ENCODE peak calls at places on chromosomes 1 and 21, in four cellular contexts. F is K562, E is IMR-90, W is HepG2. A is an unnamed sample.

GRCh38 chr1:237789619-237790018 is 101.1 kb downstream of the ZP4 start:
- DNase-seq in F (no peak), W (no peak), E (no peak), A (no peak)

GRCh38 chr1:89126602-89127001 is 688 bp upstream of the GBP2 start:
- DNase-seq in W (no peak), F (no peak), E (no peak), A (no peak)

GRCh38 chr1:248585266-248585665 is 10.7 kb upstream of the OR2T34 start:
- DNase-seq in E (no peak), W (no peak), F (no peak), A (no peak)

GRCh38 chr1:74858136-74858535 is 125.2 kb downstream of the TYW3 start:
- DNase-seq in F (no peak), E (no peak), W (no peak), A (no peak)

GRCh38 chr1:58722414-58722813 is 22.6 kb upstream of the MYSM1 start:
- DNase-seq in E (peak), W (no peak), F (no peak), A (no peak)

GRCh38 chr1:117673405-117673804 is 67.6 kb downstream of the TENT5C start:
- DNase-seq in E (peak), F (no peak), W (no peak), A (no peak)

GRCh38 chr1:46394108-46394871 is at the start of gene FAAH:
- DNase-seq in F (peak), E (no peak), W (peak), A (peak)

GRCh38 chr1:40740039-40740991 is 43.3 kb upstream of the KCNQ4 start:
- DNase-seq in E (no peak), W (peak), F (no peak), A (no peak)

GRCh38 chr1:35499652-35500176 is 57.5 kb downstream of the KIAA0319L start:
- DNase-seq in W (no peak), F (peak), E (no peak), A (peak)

GRCh38 chr1:211613108-211613947 is 34.4 kb upstream of the SLC30A1 start:
- DNase-seq in F (peak), E (peak), W (peak), A (no peak)

GRCh38 chr1:27588256-27589232 is 15.4 kb downstream of the AHDC1 start:
- DNase-seq in W (no peak), E (peak), F (no peak), A (peak)

GRCh38 chr1:203593723-203594122 is 32.9 kb upstream of the ATP2B4 start:
- DNase-seq in W (no peak), E (peak), F (peak), A (no peak)

GRCh38 chr1:110309139-110309538 is 30.0 kb upstream of the RBM15 start:
- DNase-seq in E (peak), W (no peak), F (no peak), A (no peak)

GRCh38 chr1:45493116-45493697 is 2.2 kb upstream of the TESK2 start:
- DNase-seq in W (peak), E (peak), F (peak), A (peak)

GRCh38 chr1:64229307-64229706 is 25.9 kb downstream of the UBE2U start:
- DNase-seq in F (no peak), E (no peak), W (no peak), A (no peak)

GRCh38 chr21:14699433-14700410 is 153.6 kb upstream of the SAMSN1 start:
- DNase-seq in W (peak), E (no peak), F (no peak), A (no peak)

GRCh38 chr1:156858555-156858956 is 361 bp downstream of the INSRR start:
- DNase-seq in F (peak), E (no peak), W (no peak), A (peak)

GRCh38 chr21:26280715-26281310 is 110.2 kb upstream of the APP start:
- DNase-seq in E (no peak), F (no peak), W (no peak), A (peak)

GRCh38 chr1:177163844-177164379 is 600 bp downstream of the ASTN1 start:
- DNase-seq in W (no peak), E (no peak), F (no peak), A (no peak)

GRCh38 chr1:41648230-41648629 is 163.7 kb upstream of the EDN2 start:
- DNase-seq in W (no peak), E (no peak), F (no peak), A (no peak)

GRCh38 chr1:43439781-43440180 is 13.9 kb downstream of the HYI start:
- DNase-seq in W (no peak), F (no peak), E (no peak), A (no peak)

GRCh38 chr1:46611691-46612221 is 4.9 kb downstream of the MOB3C start:
- DNase-seq in E (no peak), W (no peak), F (no peak), A (peak)

GRCh38 chr1:159090566-159091546 is 14.3 kb upstream of the AIM2 start:
- DNase-seq in F (no peak), W (no peak), E (peak), A (no peak)

GRCh38 chr1:61446531-61446991 is 278.4 kb downstream of the TM2D1 start:
- DNase-seq in E (no peak), W (no peak), F (peak), A (no peak)

GRCh38 chr1:38005195-38006007 is at the start of gene FHL3:
- DNase-seq in E (peak), W (peak), F (peak), A (peak)

GRCh38 chr1:83860506-83861221 is 138.3 kb downstream of the TTLL7 start:
- DNase-seq in F (peak), W (peak), E (no peak), A (no peak)

GRCh38 chr1:86906419-86906818 is 7.5 kb downstream of the SELENOF start:
- DNase-seq in F (no peak), E (no peak), W (no peak), A (no peak)

GRCh38 chr1:54792686-54793282 is 8.3 kb downstream of the TTC22 start:
- DNase-seq in E (no peak), W (no peak), F (no peak), A (peak)

GRCh38 chr1:117389284-117389683 is 22.0 kb downstream of the MAN1A2 start:
- DNase-seq in E (no peak), F (no peak), W (no peak), A (no peak)

GRCh38 chr1:64935551-64936158 is 30.7 kb downstream of the JAK1 start:
- DNase-seq in F (no peak), E (no peak), W (no peak), A (no peak)

GRCh38 chr1:202170726-202171125 is 10.3 kb upstream of the PTPN7 start:
- DNase-seq in W (no peak), F (no peak), E (no peak), A (no peak)

GRCh38 chr1:2152914-2153313 is 41.7 kb downstream of the FAAP20 start:
- DNase-seq in E (no peak), F (no peak), W (no peak), A (no peak)

GRCh38 chr1:44019398-44020044 is 11.7 kb downstream of the SLC6A9 start:
- DNase-seq in F (no peak), E (no peak), W (no peak), A (no peak)

GRCh38 chr1:15254521-15254920 is 7.5 kb downstream of the FHAD1 start:
- DNase-seq in W (no peak), F (no peak), E (no peak), A (no peak)

GRCh38 chr1:15255582-15256149 is 8.6 kb downstream of the FHAD1 start:
- DNase-seq in W (no peak), E (no peak), F (no peak), A (no peak)

GRCh38 chr1:15249032-15249601 is 2.1 kb downstream of the FHAD1 start:
- DNase-seq in F (no peak), W (no peak), E (peak), A (no peak)

GRCh38 chr1:15251807-15252546 is 5.0 kb downstream of the FHAD1 start:
- DNase-seq in W (no peak), E (no peak), F (no peak), A (no peak)

DNA sequence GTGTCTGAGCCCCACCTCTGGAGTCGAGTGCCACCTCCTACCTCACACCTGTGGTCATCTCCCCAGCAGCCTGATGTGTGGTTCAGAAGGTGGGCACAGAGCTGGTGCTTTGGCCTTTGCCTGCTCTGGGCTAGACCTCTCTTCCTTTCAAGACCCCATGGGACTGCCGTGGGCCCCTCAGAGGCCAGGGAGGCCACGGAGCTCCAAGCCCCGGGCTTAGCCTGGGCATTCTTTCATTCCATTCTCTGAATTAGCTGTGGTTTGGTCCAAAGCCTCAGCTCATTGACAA is 5.5 kb downstream of the FHAD1 start:
- DNase-seq in W (no peak), E (no peak), F (no peak), A (no peak)
- TF ChIP-seq MXI1 in W (no peak), E (no peak), F (no peak), A (no peak)

GRCh38 chr1:25918615-25919014 is 12.4 kb upstream of the STMN1 start:
- DNase-seq in E (no peak), W (no peak), F (no peak), A (no peak)
- TF ChIP-seq MXI1 in E (no peak), W (no peak), F (no peak), A (no peak)

GRCh38 chr1:105795741-105796140 is 1260.7 kb upstream of the PRMT6 start:
- DNase-seq in F (no peak), E (no peak), W (no peak), A (no peak)

DNA sequence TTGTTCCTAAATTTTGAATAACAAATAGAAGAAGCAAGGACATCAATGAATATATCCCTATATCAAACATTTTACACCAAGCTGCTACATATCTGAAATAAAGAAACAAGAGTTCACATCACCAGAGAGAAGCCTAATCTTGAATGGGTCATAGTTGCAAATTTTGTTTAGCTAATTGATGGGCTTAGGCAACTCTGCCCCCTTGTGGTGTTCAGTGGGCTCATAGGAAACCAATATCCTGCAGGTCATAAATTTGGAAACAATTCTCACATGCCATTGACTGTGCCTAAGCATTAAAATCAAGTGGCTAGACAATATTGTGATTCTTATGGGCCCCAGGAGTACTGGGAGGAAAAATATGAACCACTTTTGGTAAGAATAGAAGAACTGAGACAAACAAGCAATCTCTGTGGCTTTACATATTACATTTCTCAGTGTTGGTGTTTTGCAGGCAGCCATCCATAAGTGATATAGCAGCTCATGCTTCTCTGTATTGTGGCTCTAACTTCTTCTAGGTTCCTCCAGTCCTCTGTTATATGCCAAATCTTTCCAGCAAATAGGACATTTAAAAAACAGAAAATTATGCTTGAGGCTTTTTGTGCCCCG is 1262.8 kb upstream of the PRMT6 start:
- DNase-seq in E (no peak), W (peak), F (peak), A (peak)
- TF ChIP-seq MXI1 in E (no peak), W (no peak), F (no peak), A (no peak)

GRCh38 chr21:35202431-35202830 is 153.3 kb upstream of the RUNX1 start:
- DNase-seq in E (peak), F (no peak), W (no peak), A (no peak)
- TF ChIP-seq MXI1 in E (no peak), F (no peak), W (no peak), A (no peak)

GRCh38 chr1:226942392-226942791 is 2.3 kb downstream of the COQ8A start:
- DNase-seq in F (no peak), W (no peak), E (no peak), A (no peak)
- TF ChIP-seq MXI1 in F (no peak), W (no peak), E (no peak), A (no peak)

GRCh38 chr1:163069655-163070277 is 605 bp downstream of the RGS4 start:
- DNase-seq in E (no peak), W (no peak), F (no peak), A (no peak)
- TF ChIP-seq MXI1 in E (no peak), W (no peak), F (no peak), A (peak)

A was measured in SK-N-SH.